ENCODE peak calls at places on chromosomes 12 and 14, in six cellular contexts. One of them, this sample, is unnamed.

GRCh38 chr14:48035836-48036235 is 360.4 kb upstream of the MDGA2 start:
- DNase-seq in Peyer's patch: no peak
- DNase-seq in fibroblast of the aortic adventitia: no peak
- DNase-seq in aorta: no peak
- DNase-seq in fibroblast of lung: no peak
- DNase-seq in BJ: no peak
- DNase-seq in this sample: no peak

GRCh38 chr14:62655161-62655560 is 390.1 kb downstream of the KCNH5 start:
- DNase-seq in fibroblast of the aortic adventitia: no peak
- DNase-seq in Peyer's patch: no peak
- DNase-seq in fibroblast of lung: peak; percentile 14
- DNase-seq in aorta: no peak
- DNase-seq in BJ: no peak
- DNase-seq in this sample: no peak

GRCh38 chr14:81436296-81437138 is 36.4 kb upstream of the STON2 start:
- DNase-seq in Peyer's patch: peak; percentile 18
- DNase-seq in fibroblast of the aortic adventitia: peak; percentile 33
- DNase-seq in BJ: no peak
- DNase-seq in aorta: peak; percentile 91
- DNase-seq in fibroblast of lung: peak; percentile 59
- DNase-seq in this sample: peak; percentile 60

GRCh38 chr14:102826161-102826560 is 48.9 kb downstream of the TRAF3 start:
- DNase-seq in fibroblast of the aortic adventitia: no peak
- DNase-seq in Peyer's patch: no peak
- DNase-seq in aorta: no peak
- DNase-seq in fibroblast of lung: peak; percentile 10
- DNase-seq in BJ: no peak
- DNase-seq in this sample: no peak

GRCh38 chr12:87086118-87086891 is 830.1 kb upstream of the MGAT4C start:
- DNase-seq in BJ: no peak
- DNase-seq in Peyer's patch: no peak
- DNase-seq in fibroblast of lung: peak; percentile 33
- DNase-seq in fibroblast of the aortic adventitia: no peak
- DNase-seq in aorta: no peak
- DNase-seq in this sample: no peak

GRCh38 chr12:1842905-1843640 is 22.7 kb downstream of the LRTM2 start:
- DNase-seq in Peyer's patch: no peak
- DNase-seq in BJ: no peak
- DNase-seq in fibroblast of lung: no peak
- DNase-seq in fibroblast of the aortic adventitia: no peak
- DNase-seq in aorta: peak; percentile 68
- DNase-seq in this sample: no peak

GRCh38 chr12:54596526-54596946 is 8.1 kb upstream of the PPP1R1A start:
- DNase-seq in aorta: peak; percentile 89
- DNase-seq in BJ: no peak
- DNase-seq in fibroblast of lung: peak; percentile 41
- DNase-seq in Peyer's patch: peak; percentile 44
- DNase-seq in fibroblast of the aortic adventitia: peak; percentile 70
- DNase-seq in this sample: peak; percentile 76

GRCh38 chr12:6233121-6233971 is 33.1 kb downstream of the CD9 start:
- DNase-seq in aorta: peak; percentile 70
- DNase-seq in Peyer's patch: no peak
- DNase-seq in fibroblast of lung: no peak
- DNase-seq in fibroblast of the aortic adventitia: no peak
- DNase-seq in BJ: no peak
- DNase-seq in this sample: peak; percentile 69

GRCh38 chr12:40614923-40615322 is 77.3 kb upstream of the CNTN1 start:
- DNase-seq in fibroblast of lung: no peak
- DNase-seq in BJ: no peak
- DNase-seq in aorta: no peak
- DNase-seq in Peyer's patch: no peak
- DNase-seq in fibroblast of the aortic adventitia: no peak
- DNase-seq in this sample: no peak

GRCh38 chr12:122880668-122881067 is 15.3 kb downstream of the VPS37B start:
- DNase-seq in aorta: peak; percentile 73
- DNase-seq in fibroblast of lung: peak; percentile 47
- DNase-seq in fibroblast of the aortic adventitia: peak; percentile 73
- DNase-seq in Peyer's patch: no peak
- DNase-seq in BJ: no peak
- DNase-seq in this sample: peak; percentile 86

GRCh38 chr14:105774001-105774400 is 247.6 kb downstream of the TMEM121 start:
- DNase-seq in fibroblast of lung: no peak
- DNase-seq in Peyer's patch: no peak
- DNase-seq in BJ: no peak
- DNase-seq in fibroblast of the aortic adventitia: no peak
- DNase-seq in aorta: no peak
- DNase-seq in this sample: no peak

GRCh38 chr12:108310489-108310888 is 28.6 kb downstream of the CMKLR1 start:
- DNase-seq in fibroblast of the aortic adventitia: no peak
- DNase-seq in aorta: no peak
- DNase-seq in BJ: no peak
- DNase-seq in fibroblast of lung: peak; percentile 35
- DNase-seq in Peyer's patch: no peak
- DNase-seq in this sample: peak; percentile 47

GRCh38 chr12:46524778-46525177 is 152.2 kb upstream of the SLC38A2 start:
- DNase-seq in aorta: peak; percentile 77
- DNase-seq in fibroblast of lung: peak; percentile 78
- DNase-seq in fibroblast of the aortic adventitia: peak; percentile 99
- DNase-seq in Peyer's patch: peak; percentile 29
- DNase-seq in BJ: no peak
- DNase-seq in this sample: no peak

GRCh38 chr14:36661506-36662257 is at the start of gene PAX9:
- DNase-seq in aorta: peak; percentile 92
- DNase-seq in fibroblast of lung: peak; percentile 67
- DNase-seq in Peyer's patch: no peak
- DNase-seq in BJ: peak; percentile 8
- DNase-seq in fibroblast of the aortic adventitia: peak; percentile 46
- DNase-seq in this sample: no peak

GRCh38 chr12:128918481-128918880 is 65.2 kb downstream of the GLT1D1 start:
- DNase-seq in Peyer's patch: no peak
- DNase-seq in fibroblast of the aortic adventitia: no peak
- DNase-seq in fibroblast of lung: no peak
- DNase-seq in BJ: no peak
- DNase-seq in aorta: no peak
- DNase-seq in this sample: no peak

GRCh38 chr12:72281145-72281544 is 9.0 kb downstream of the TRHDE start:
- DNase-seq in Peyer's patch: no peak
- DNase-seq in fibroblast of the aortic adventitia: no peak
- DNase-seq in BJ: no peak
- DNase-seq in fibroblast of lung: peak; percentile 82
- DNase-seq in aorta: no peak
- DNase-seq in this sample: no peak

GRCh38 chr12:7959278-7960063 is 23.5 kb upstream of the SLC2A3 start:
- DNase-seq in BJ: no peak
- DNase-seq in Peyer's patch: peak; percentile 72
- DNase-seq in aorta: no peak
- DNase-seq in fibroblast of the aortic adventitia: peak; percentile 15
- DNase-seq in fibroblast of lung: no peak
- DNase-seq in this sample: no peak

GRCh38 chr14:92886337-92886736 is 36.6 kb upstream of the CHGA start:
- DNase-seq in BJ: no peak
- DNase-seq in Peyer's patch: no peak
- DNase-seq in fibroblast of the aortic adventitia: no peak
- DNase-seq in aorta: no peak
- DNase-seq in fibroblast of lung: no peak
- DNase-seq in this sample: no peak

GRCh38 chr14:33556382-33557121 is 394.3 kb downstream of the EGLN3 start:
- DNase-seq in fibroblast of the aortic adventitia: peak; percentile 56
- DNase-seq in BJ: no peak
- DNase-seq in aorta: no peak
- DNase-seq in Peyer's patch: no peak
- DNase-seq in fibroblast of lung: peak; percentile 65
- DNase-seq in this sample: no peak

GRCh38 chr14:34302654-34303053 is 159.4 kb downstream of the SPTSSA start:
- DNase-seq in Peyer's patch: no peak
- DNase-seq in fibroblast of the aortic adventitia: peak; percentile 15
- DNase-seq in BJ: no peak
- DNase-seq in aorta: no peak
- DNase-seq in fibroblast of lung: peak; percentile 30
- DNase-seq in this sample: no peak

GRCh38 chr12:3747543-3747942 is 5.4 kb downstream of the CRACR2A start:
- DNase-seq in BJ: no peak
- DNase-seq in fibroblast of lung: no peak
- DNase-seq in aorta: no peak
- DNase-seq in fibroblast of the aortic adventitia: no peak
- DNase-seq in Peyer's patch: no peak
- DNase-seq in this sample: no peak

GRCh38 chr12:32611986-32612385 is 67.1 kb upstream of the DNM1L start:
- DNase-seq in aorta: no peak
- DNase-seq in fibroblast of the aortic adventitia: no peak
- DNase-seq in BJ: no peak
- DNase-seq in Peyer's patch: no peak
- DNase-seq in fibroblast of lung: no peak
- DNase-seq in this sample: peak; percentile 37

GRCh38 chr12:132021965-132022364 is 72.2 kb downstream of the EP400 start:
- DNase-seq in BJ: no peak
- DNase-seq in fibroblast of lung: no peak
- DNase-seq in fibroblast of the aortic adventitia: no peak
- DNase-seq in aorta: no peak
- DNase-seq in Peyer's patch: no peak
- DNase-seq in this sample: no peak

GRCh38 chr12:91986084-91986483 is 159.6 kb downstream of the BTG1 start:
- DNase-seq in fibroblast of lung: peak; percentile 74
- DNase-seq in fibroblast of the aortic adventitia: no peak
- DNase-seq in Peyer's patch: no peak
- DNase-seq in BJ: no peak
- DNase-seq in aorta: no peak
- DNase-seq in this sample: no peak

GRCh38 chr12:88726806-88727722 is 146.8 kb upstream of the KITLG start:
- DNase-seq in fibroblast of lung: peak; percentile 39
- DNase-seq in BJ: no peak
- DNase-seq in Peyer's patch: no peak
- DNase-seq in fibroblast of the aortic adventitia: peak; percentile 15
- DNase-seq in aorta: no peak
- DNase-seq in this sample: no peak

DNA sequence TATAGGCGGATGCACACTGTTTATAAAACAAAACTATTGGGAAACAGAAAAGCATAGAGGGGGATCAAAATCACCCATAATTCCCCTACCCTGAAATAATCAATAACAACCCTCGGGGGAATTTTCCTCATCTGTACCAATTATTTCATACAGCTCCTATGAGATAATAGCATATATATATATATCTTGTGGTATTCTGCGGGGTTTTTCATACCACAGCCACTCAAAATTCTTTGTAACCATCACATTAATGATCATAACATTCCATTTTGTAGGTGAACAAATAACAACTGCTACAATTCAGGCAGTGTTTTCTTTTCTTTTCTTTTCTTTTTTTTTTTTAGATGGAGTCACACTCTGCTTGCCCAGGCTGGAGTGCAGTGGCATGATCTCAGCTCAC is 35.3 kb downstream of the P2RX7 start:
- DNase-seq in fibroblast of lung: no peak
- DNase-seq in BJ: no peak
- DNase-seq in Peyer's patch: no peak
- DNase-seq in aorta: no peak
- DNase-seq in fibroblast of the aortic adventitia: no peak
- DNase-seq in this sample: no peak
- H3K4me3 ChIP-seq in fibroblast of lung: no peak overlapping the region
- H3K4me3 ChIP-seq in BJ: no peak overlapping the region
- H3K4me3 ChIP-seq in Peyer's patch: no peak overlapping the region
- H3K4me3 ChIP-seq in aorta: no peak overlapping the region
- H3K4me3 ChIP-seq in fibroblast of the aortic adventitia: no peak overlapping the region
- H3K4me3 ChIP-seq in this sample: no peak overlapping the region

GRCh38 chr14:99033951-99034350 is 238.0 kb downstream of the BCL11B start:
- DNase-seq in BJ: no peak
- DNase-seq in Peyer's patch: no peak
- DNase-seq in fibroblast of the aortic adventitia: no peak
- DNase-seq in fibroblast of lung: no peak
- DNase-seq in aorta: no peak
- DNase-seq in this sample: no peak

GRCh38 chr14:99036594-99037293 is 235.3 kb downstream of the BCL11B start:
- DNase-seq in fibroblast of the aortic adventitia: no peak
- DNase-seq in aorta: no peak
- DNase-seq in BJ: no peak
- DNase-seq in Peyer's patch: no peak
- DNase-seq in fibroblast of lung: no peak
- DNase-seq in this sample: no peak

GRCh38 chr14:99035268-99035667 is 236.7 kb downstream of the BCL11B start:
- DNase-seq in fibroblast of lung: peak; percentile 52
- DNase-seq in Peyer's patch: no peak
- DNase-seq in BJ: no peak
- DNase-seq in aorta: no peak
- DNase-seq in fibroblast of the aortic adventitia: peak; percentile 24
- DNase-seq in this sample: no peak

GRCh38 chr14:99035712-99036593 is 236.0 kb downstream of the BCL11B start:
- DNase-seq in Peyer's patch: peak; percentile 23
- DNase-seq in fibroblast of lung: peak; percentile 96
- DNase-seq in aorta: peak; percentile 97
- DNase-seq in BJ: peak; percentile 90
- DNase-seq in fibroblast of the aortic adventitia: peak; percentile 75
- DNase-seq in this sample: no peak

GRCh38 chr14:99034711-99035171 is 237.3 kb downstream of the BCL11B start:
- DNase-seq in Peyer's patch: no peak
- DNase-seq in fibroblast of the aortic adventitia: no peak
- DNase-seq in aorta: no peak
- DNase-seq in fibroblast of lung: no peak
- DNase-seq in BJ: no peak
- DNase-seq in this sample: no peak
- H3K4me3 ChIP-seq in Peyer's patch: no peak overlapping the region
- H3K4me3 ChIP-seq in fibroblast of the aortic adventitia: no peak overlapping the region
- H3K4me3 ChIP-seq in aorta: no peak overlapping the region
- H3K4me3 ChIP-seq in fibroblast of lung: no peak overlapping the region
- H3K4me3 ChIP-seq in BJ: no peak overlapping the region
- H3K4me3 ChIP-seq in this sample: no peak overlapping the region

GRCh38 chr14:51576899-51577298 is 74.8 kb upstream of the FRMD6 start:
- DNase-seq in fibroblast of lung: peak; percentile 56
- DNase-seq in BJ: peak; percentile 55
- DNase-seq in aorta: no peak
- DNase-seq in fibroblast of the aortic adventitia: no peak
- DNase-seq in Peyer's patch: no peak
- DNase-seq in this sample: no peak

GRCh38 chr14:51574009-51574408 is 77.7 kb upstream of the FRMD6 start:
- DNase-seq in aorta: no peak
- DNase-seq in fibroblast of the aortic adventitia: no peak
- DNase-seq in BJ: no peak
- DNase-seq in Peyer's patch: no peak
- DNase-seq in fibroblast of lung: no peak
- DNase-seq in this sample: no peak

GRCh38 chr14:51576112-51576420 is 75.6 kb upstream of the FRMD6 start:
- DNase-seq in BJ: no peak
- DNase-seq in fibroblast of lung: peak; percentile 86
- DNase-seq in Peyer's patch: no peak
- DNase-seq in aorta: no peak
- DNase-seq in fibroblast of the aortic adventitia: no peak
- DNase-seq in this sample: no peak

GRCh38 chr14:51573607-51574006 is 78.1 kb upstream of the FRMD6 start:
- DNase-seq in fibroblast of the aortic adventitia: no peak
- DNase-seq in Peyer's patch: no peak
- DNase-seq in aorta: no peak
- DNase-seq in BJ: no peak
- DNase-seq in fibroblast of lung: no peak
- DNase-seq in this sample: no peak

GRCh38 chr14:51575225-51576111 is 76.2 kb upstream of the FRMD6 start:
- DNase-seq in Peyer's patch: no peak
- DNase-seq in aorta: no peak
- DNase-seq in fibroblast of lung: no peak
- DNase-seq in BJ: peak; percentile 48
- DNase-seq in fibroblast of the aortic adventitia: peak; percentile 39
- DNase-seq in this sample: no peak
- H3K4me3 ChIP-seq in Peyer's patch: no peak overlapping the region
- H3K4me3 ChIP-seq in aorta: no peak overlapping the region
- H3K4me3 ChIP-seq in fibroblast of lung: no peak overlapping the region
- H3K4me3 ChIP-seq in BJ: no peak overlapping the region
- H3K4me3 ChIP-seq in fibroblast of the aortic adventitia: no peak overlapping the region
- H3K4me3 ChIP-seq in this sample: no peak overlapping the region

GRCh38 chr12:127165567-127166392 is 1101.2 kb upstream of the TMEM132C start:
- DNase-seq in BJ: no peak
- DNase-seq in fibroblast of the aortic adventitia: peak; percentile 78
- DNase-seq in aorta: peak; percentile 92
- DNase-seq in fibroblast of lung: peak; percentile 85
- DNase-seq in Peyer's patch: peak; percentile 41
- DNase-seq in this sample: peak; percentile 51
- H3K4me3 ChIP-seq in BJ: peak overlapping the region; percentile 48
- H3K4me3 ChIP-seq in fibroblast of the aortic adventitia: peak overlapping the region; percentile 65
- H3K4me3 ChIP-seq in aorta: peak overlapping the region; percentile 38
- H3K4me3 ChIP-seq in fibroblast of lung: peak overlapping the region; percentile 44
- H3K4me3 ChIP-seq in Peyer's patch: peak overlapping the region; percentile 41
- H3K4me3 ChIP-seq in this sample: peak overlapping the region; percentile 73